ENCODE peak calls at places on chromosomes 4 and X, in six cellular contexts. One of them, this sample, is unnamed.
A peak's percentile ranks its signal among the peaks of the same experiment; 100 is the strongest.

GRCh38 chr4:73197220-73197619 is 61.4 kb downstream of the ANKRD17 start:
- DNase-seq in astrocyte of the spinal cord: no peak
- DNase-seq in H9: no peak
- DNase-seq in left ventricle myocardium inferior: no peak
- DNase-seq in endothelial cell: no peak
- DNase-seq in AG10803: peak; percentile 3
- DNase-seq in this sample: no peak

GRCh38 chr4:86918539-86919072 is 16.2 kb upstream of the AFF1 start:
- DNase-seq in astrocyte of the spinal cord: peak; percentile 19
- DNase-seq in left ventricle myocardium inferior: no peak
- DNase-seq in AG10803: peak; percentile 82
- DNase-seq in H9: no peak
- DNase-seq in endothelial cell: no peak
- DNase-seq in this sample: no peak

GRCh38 chrX:44842555-44843317 is 1.1 kb upstream of the DUSP21 start:
- DNase-seq in left ventricle myocardium inferior: no peak
- DNase-seq in astrocyte of the spinal cord: no peak
- DNase-seq in H9: no peak
- DNase-seq in AG10803: no peak
- DNase-seq in endothelial cell: no peak
- DNase-seq in this sample: no peak

GRCh38 chr4:93646225-93646930 is 182.2 kb upstream of the ATOH1 start:
- DNase-seq in AG10803: no peak
- DNase-seq in endothelial cell: no peak
- DNase-seq in astrocyte of the spinal cord: no peak
- DNase-seq in left ventricle myocardium inferior: no peak
- DNase-seq in H9: no peak
- DNase-seq in this sample: no peak

GRCh38 chr4:72666910-72667309 is 97.9 kb upstream of the ADAMTS3 start:
- DNase-seq in AG10803: no peak
- DNase-seq in endothelial cell: no peak
- DNase-seq in astrocyte of the spinal cord: no peak
- DNase-seq in left ventricle myocardium inferior: no peak
- DNase-seq in H9: peak; percentile 84
- DNase-seq in this sample: no peak

GRCh38 chr4:13529130-13529919 is 15.0 kb downstream of the NKX3-2 start:
- DNase-seq in left ventricle myocardium inferior: no peak
- DNase-seq in endothelial cell: no peak
- DNase-seq in AG10803: no peak
- DNase-seq in H9: no peak
- DNase-seq in astrocyte of the spinal cord: no peak
- DNase-seq in this sample: no peak

GRCh38 chr4:139645458-139645857 is 20.2 kb upstream of the MGST2 start:
- DNase-seq in left ventricle myocardium inferior: no peak
- DNase-seq in AG10803: no peak
- DNase-seq in H9: no peak
- DNase-seq in astrocyte of the spinal cord: no peak
- DNase-seq in endothelial cell: no peak
- DNase-seq in this sample: no peak

GRCh38 chr4:9765091-9765490 is 16.3 kb upstream of the DRD5 start:
- DNase-seq in H9: peak; percentile 64
- DNase-seq in AG10803: peak; percentile 1
- DNase-seq in endothelial cell: peak; percentile 62
- DNase-seq in left ventricle myocardium inferior: no peak
- DNase-seq in astrocyte of the spinal cord: no peak
- DNase-seq in this sample: no peak

GRCh38 chrX:78643874-78644273 is 15.3 kb downstream of the RTL3 start:
- DNase-seq in astrocyte of the spinal cord: no peak
- DNase-seq in left ventricle myocardium inferior: no peak
- DNase-seq in endothelial cell: no peak
- DNase-seq in H9: no peak
- DNase-seq in AG10803: no peak
- DNase-seq in this sample: no peak

GRCh38 chr4:88991746-88992145 is 65.2 kb downstream of the FAM13A start:
- DNase-seq in endothelial cell: no peak
- DNase-seq in H9: no peak
- DNase-seq in AG10803: no peak
- DNase-seq in astrocyte of the spinal cord: no peak
- DNase-seq in left ventricle myocardium inferior: no peak
- DNase-seq in this sample: no peak

GRCh38 chr4:133081246-133081645 is 67.8 kb upstream of the PCDH10 start:
- DNase-seq in AG10803: no peak
- DNase-seq in H9: no peak
- DNase-seq in left ventricle myocardium inferior: no peak
- DNase-seq in endothelial cell: no peak
- DNase-seq in astrocyte of the spinal cord: no peak
- DNase-seq in this sample: no peak

GRCh38 chr4:185020863-185021761 is 2.8 kb downstream of the HELT start:
- DNase-seq in astrocyte of the spinal cord: no peak
- DNase-seq in AG10803: no peak
- DNase-seq in endothelial cell: no peak
- DNase-seq in left ventricle myocardium inferior: no peak
- DNase-seq in H9: no peak
- DNase-seq in this sample: no peak

GRCh38 chr4:128663325-128663724 is 146.2 kb upstream of the JADE1 start:
- DNase-seq in endothelial cell: no peak
- DNase-seq in H9: no peak
- DNase-seq in left ventricle myocardium inferior: no peak
- DNase-seq in AG10803: no peak
- DNase-seq in astrocyte of the spinal cord: no peak
- DNase-seq in this sample: no peak

GRCh38 chr4:64899563-64899962 is 490.3 kb upstream of the TECRL start:
- DNase-seq in endothelial cell: no peak
- DNase-seq in left ventricle myocardium inferior: no peak
- DNase-seq in AG10803: no peak
- DNase-seq in astrocyte of the spinal cord: peak; percentile 37
- DNase-seq in H9: no peak
- DNase-seq in this sample: no peak

GRCh38 chr4:156223985-156224384 is 270.3 kb upstream of the CTSO start:
- DNase-seq in H9: no peak
- DNase-seq in endothelial cell: no peak
- DNase-seq in left ventricle myocardium inferior: no peak
- DNase-seq in AG10803: no peak
- DNase-seq in astrocyte of the spinal cord: no peak
- DNase-seq in this sample: no peak

GRCh38 chrX:48971325-48972213 is at the start of gene KCND1:
- DNase-seq in astrocyte of the spinal cord: peak; percentile 63
- DNase-seq in AG10803: peak; percentile 26
- DNase-seq in H9: peak; percentile 77
- DNase-seq in left ventricle myocardium inferior: peak; percentile 27
- DNase-seq in endothelial cell: peak; percentile 25
- DNase-seq in this sample: no peak

GRCh38 chrX:24025741-24026402 is 1.1 kb downstream of the KLHL15 start:
- DNase-seq in endothelial cell: no peak
- DNase-seq in AG10803: peak; percentile 80
- DNase-seq in H9: peak; percentile 70
- DNase-seq in astrocyte of the spinal cord: peak; percentile 59
- DNase-seq in left ventricle myocardium inferior: no peak
- DNase-seq in this sample: peak; percentile 49

GRCh38 chr4:35250771-35251170 is 993.5 kb downstream of the ARAP2 start:
- DNase-seq in left ventricle myocardium inferior: no peak
- DNase-seq in astrocyte of the spinal cord: peak; percentile 49
- DNase-seq in AG10803: no peak
- DNase-seq in H9: no peak
- DNase-seq in endothelial cell: no peak
- DNase-seq in this sample: no peak

GRCh38 chrX:107729558-107730297 is 45.9 kb downstream of the TSC22D3 start:
- DNase-seq in AG10803: no peak
- DNase-seq in endothelial cell: no peak
- DNase-seq in left ventricle myocardium inferior: peak; percentile 58
- DNase-seq in astrocyte of the spinal cord: no peak
- DNase-seq in H9: peak; percentile 75
- DNase-seq in this sample: no peak

GRCh38 chr4:5192271-5192670 is 141.0 kb downstream of the STK32B start:
- DNase-seq in endothelial cell: no peak
- DNase-seq in left ventricle myocardium inferior: no peak
- DNase-seq in astrocyte of the spinal cord: no peak
- DNase-seq in AG10803: no peak
- DNase-seq in H9: no peak
- DNase-seq in this sample: no peak

GRCh38 chr4:88985088-88985779 is 71.8 kb downstream of the FAM13A start:
- DNase-seq in AG10803: peak; percentile 79
- DNase-seq in endothelial cell: no peak
- DNase-seq in left ventricle myocardium inferior: no peak
- DNase-seq in astrocyte of the spinal cord: peak; percentile 58
- DNase-seq in H9: no peak
- DNase-seq in this sample: peak; percentile 55

GRCh38 chrX:57771689-57772088 is 91.6 kb upstream of the NLRP2B start:
- DNase-seq in left ventricle myocardium inferior: no peak
- DNase-seq in AG10803: no peak
- DNase-seq in endothelial cell: no peak
- DNase-seq in astrocyte of the spinal cord: no peak
- DNase-seq in H9: no peak
- DNase-seq in this sample: no peak

GRCh38 chr4:34363842-34364241 is 1880.5 kb downstream of the ARAP2 start:
- DNase-seq in astrocyte of the spinal cord: no peak
- DNase-seq in AG10803: no peak
- DNase-seq in left ventricle myocardium inferior: no peak
- DNase-seq in endothelial cell: no peak
- DNase-seq in H9: no peak
- DNase-seq in this sample: no peak

GRCh38 chr4:17811078-17811603 is 362 bp downstream of the NCAPG start:
- DNase-seq in AG10803: peak; percentile 13
- DNase-seq in endothelial cell: no peak
- DNase-seq in H9: no peak
- DNase-seq in astrocyte of the spinal cord: no peak
- DNase-seq in left ventricle myocardium inferior: peak; percentile 16
- DNase-seq in this sample: no peak

GRCh38 chr4:122758033-122758432 is 25.5 kb downstream of the BBS12 start:
- DNase-seq in AG10803: peak; percentile 58
- DNase-seq in left ventricle myocardium inferior: no peak
- DNase-seq in astrocyte of the spinal cord: peak; percentile 61
- DNase-seq in endothelial cell: no peak
- DNase-seq in H9: no peak
- DNase-seq in this sample: no peak

DNA sequence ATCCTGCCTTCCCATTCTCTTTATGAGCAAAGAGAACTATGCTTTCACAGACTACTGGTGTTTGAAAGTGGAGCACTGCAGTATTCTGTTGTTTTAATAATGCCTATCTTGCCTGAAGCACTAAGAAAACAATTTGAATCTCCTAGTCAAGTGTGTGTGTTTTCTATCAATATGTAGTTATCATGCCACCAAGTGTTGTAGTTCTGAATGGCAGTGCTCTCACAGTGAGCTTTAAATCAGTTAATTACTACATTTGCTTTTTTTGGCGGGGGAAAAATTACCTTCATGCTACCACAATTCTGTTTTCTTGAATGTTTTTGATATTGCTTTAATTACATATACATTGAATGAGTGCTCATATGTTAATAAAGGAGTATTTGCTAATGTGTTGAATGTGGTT is 143.6 kb upstream of the FAM47A start:
- DNase-seq in astrocyte of the spinal cord: no peak
- DNase-seq in left ventricle myocardium inferior: no peak
- DNase-seq in H9: no peak
- DNase-seq in AG10803: no peak
- DNase-seq in endothelial cell: peak; percentile 2
- DNase-seq in this sample: no peak
- TF ChIP-seq CTCF in astrocyte of the spinal cord: no peak
- TF ChIP-seq CTCF in left ventricle myocardium inferior: peak; percentile 12
- TF ChIP-seq CTCF in H9: peak; percentile 70
- TF ChIP-seq CTCF in AG10803: no peak
- TF ChIP-seq CTCF in endothelial cell: no peak
- TF ChIP-seq CTCF in this sample: no peak

DNA sequence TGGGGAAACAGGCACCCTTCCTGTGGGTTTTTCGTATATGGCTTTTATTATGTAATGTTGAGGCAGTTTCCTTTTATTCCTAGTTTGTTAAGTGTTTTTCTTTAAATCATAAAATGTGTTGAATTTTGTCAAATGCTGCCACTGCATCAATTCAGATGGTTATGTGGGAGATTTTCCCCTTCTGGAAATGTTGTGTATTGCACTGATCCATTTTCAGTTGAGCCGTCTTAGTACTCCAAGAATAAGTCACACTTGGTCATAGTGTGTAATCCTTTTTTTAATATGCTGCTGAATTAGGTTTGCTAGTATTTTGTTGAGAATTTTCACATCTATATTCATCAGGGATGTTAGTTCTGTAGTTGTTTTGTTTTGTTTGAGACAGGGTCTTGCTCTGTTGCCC is 9.5 kb upstream of the CTBP1 start:
- DNase-seq in astrocyte of the spinal cord: no peak
- DNase-seq in endothelial cell: no peak
- DNase-seq in H9: no peak
- DNase-seq in left ventricle myocardium inferior: no peak
- DNase-seq in AG10803: no peak
- DNase-seq in this sample: no peak
- TF ChIP-seq CTCF in astrocyte of the spinal cord: no peak
- TF ChIP-seq CTCF in endothelial cell: no peak
- TF ChIP-seq CTCF in H9: peak; percentile 20
- TF ChIP-seq CTCF in left ventricle myocardium inferior: no peak
- TF ChIP-seq CTCF in AG10803: peak; percentile 18
- TF ChIP-seq CTCF in this sample: peak; percentile 2

GRCh38 chrX:69372435-69372834 is 131.7 kb upstream of the NALF2 start:
- DNase-seq in H9: no peak
- DNase-seq in left ventricle myocardium inferior: no peak
- DNase-seq in AG10803: no peak
- DNase-seq in astrocyte of the spinal cord: no peak
- DNase-seq in endothelial cell: no peak
- DNase-seq in this sample: no peak

GRCh38 chrX:69366183-69366582 is 137.9 kb upstream of the NALF2 start:
- DNase-seq in endothelial cell: no peak
- DNase-seq in H9: no peak
- DNase-seq in left ventricle myocardium inferior: no peak
- DNase-seq in astrocyte of the spinal cord: no peak
- DNase-seq in AG10803: no peak
- DNase-seq in this sample: no peak

GRCh38 chrX:69365755-69366154 is 138.4 kb upstream of the NALF2 start:
- DNase-seq in astrocyte of the spinal cord: no peak
- DNase-seq in endothelial cell: no peak
- DNase-seq in AG10803: no peak
- DNase-seq in left ventricle myocardium inferior: no peak
- DNase-seq in H9: no peak
- DNase-seq in this sample: no peak

GRCh38 chrX:69371159-69371558 is 133.0 kb upstream of the NALF2 start:
- DNase-seq in astrocyte of the spinal cord: no peak
- DNase-seq in left ventricle myocardium inferior: no peak
- DNase-seq in AG10803: no peak
- DNase-seq in endothelial cell: no peak
- DNase-seq in H9: no peak
- DNase-seq in this sample: no peak

DNA sequence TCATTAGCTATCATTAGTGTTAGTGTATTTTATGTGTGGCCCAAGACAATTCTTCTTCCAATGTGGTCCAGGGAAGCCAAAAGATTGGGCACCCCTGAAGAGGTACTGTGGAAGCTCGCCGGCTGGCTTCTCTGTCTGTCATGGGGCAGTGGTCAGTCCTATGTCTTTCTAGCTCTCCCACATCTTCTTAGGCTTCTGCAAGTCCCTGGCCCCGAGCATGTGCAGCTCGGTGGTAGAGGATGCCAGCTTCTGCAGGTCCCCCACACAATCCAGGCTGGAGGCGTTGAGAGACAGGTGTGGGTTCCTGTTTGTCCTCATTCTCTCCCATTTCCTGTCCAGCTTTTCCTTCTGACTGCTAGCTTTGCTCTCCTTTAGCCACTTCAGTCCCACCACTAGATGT is 134.1 kb upstream of the NALF2 start:
- DNase-seq in AG10803: no peak
- DNase-seq in endothelial cell: no peak
- DNase-seq in H9: no peak
- DNase-seq in astrocyte of the spinal cord: no peak
- DNase-seq in left ventricle myocardium inferior: no peak
- DNase-seq in this sample: no peak
- TF ChIP-seq CTCF in AG10803: no peak
- TF ChIP-seq CTCF in endothelial cell: no peak
- TF ChIP-seq CTCF in H9: no peak
- TF ChIP-seq CTCF in astrocyte of the spinal cord: no peak
- TF ChIP-seq CTCF in left ventricle myocardium inferior: no peak
- TF ChIP-seq CTCF in this sample: no peak

GRCh38 chrX:87583679-87584078 is 66.1 kb downstream of the KLHL4 start:
- DNase-seq in astrocyte of the spinal cord: no peak
- DNase-seq in H9: peak; percentile 66
- DNase-seq in AG10803: no peak
- DNase-seq in endothelial cell: peak; percentile 21
- DNase-seq in left ventricle myocardium inferior: no peak
- DNase-seq in this sample: no peak
- TF ChIP-seq CTCF in astrocyte of the spinal cord: peak; percentile 51
- TF ChIP-seq CTCF in H9: peak; percentile 84
- TF ChIP-seq CTCF in AG10803: no peak
- TF ChIP-seq CTCF in endothelial cell: peak; percentile 54
- TF ChIP-seq CTCF in left ventricle myocardium inferior: peak; percentile 37
- TF ChIP-seq CTCF in this sample: peak; percentile 55

This sample was measured in AG09309.